ENCODE peak calls at places on chromosomes 13 and 19, in four cellular contexts. C is GM23248, V is ELR, D is upper lobe of right lung. Y is an unnamed sample.
A peak's percentile ranks its signal among the peaks of the same experiment; 100 is the strongest.

GRCh38 chr19:23002690-23003422 is at the start of gene ZNF728:
- DNase-seq in C (no peak), V (no peak), D (peak; percentile 61), Y (peak; percentile 16)

GRCh38 chr19:55382013-55382412 is 2.1 kb downstream of the TMEM238 start:
- DNase-seq in C (no peak), V (no peak), D (no peak), Y (no peak)

GRCh38 chr19:35355851-35356460 is 2.3 kb upstream of the FFAR3 start:
- DNase-seq in C (no peak), V (no peak), D (peak; percentile 48), Y (no peak)

GRCh38 chr13:36385471-36385870 is 39.3 kb upstream of the SPART start:
- DNase-seq in C (peak; percentile 20), V (peak; percentile 51), D (no peak), Y (peak; percentile 55)

GRCh38 chr19:50943074-50943828 is 9.6 kb downstream of the KLK5 start:
- DNase-seq in C (no peak), V (no peak), D (peak; percentile 46), Y (no peak)

GRCh38 chr19:47179643-47180310 is 49.1 kb downstream of the SAE1 start:
- DNase-seq in C (no peak), V (no peak), D (no peak), Y (no peak)

GRCh38 chr19:19083413-19084178 is 19.8 kb downstream of the SLC25A42 start:
- DNase-seq in C (no peak), V (no peak), D (peak; percentile 87), Y (no peak)

GRCh38 chr13:112095354-112095753 is 28.4 kb downstream of the SOX1 start:
- DNase-seq in C (no peak), V (no peak), D (no peak), Y (no peak)